ENCODE peak calls at places on chromosome 12, in eight cellular contexts. One of them, this sample, is unnamed.
A peak's percentile ranks its signal among the peaks of the same experiment; 100 is the strongest.

GRCh38 chr12:54571166-54571856 is 17.1 kb downstream of the PPP1R1A start:
- DNase-seq in omental fat pad: no peak
- DNase-seq in tibial nerve: no peak
- DNase-seq in RWPE1: no peak
- DNase-seq in heart left ventricle: no peak
- DNase-seq in WTC11: peak; percentile 54
- DNase-seq in IMR-90: no peak
- DNase-seq in HepG2: no peak
- DNase-seq in this sample: peak; percentile 10

GRCh38 chr12:83784298-83784890 is 1097.7 kb downstream of the TMTC2 start:
- DNase-seq in HepG2: no peak
- DNase-seq in omental fat pad: no peak
- DNase-seq in heart left ventricle: no peak
- DNase-seq in tibial nerve: no peak
- DNase-seq in IMR-90: no peak
- DNase-seq in WTC11: peak; percentile 19
- DNase-seq in RWPE1: no peak
- DNase-seq in this sample: peak; percentile 6

GRCh38 chr12:86663691-86664090 is 407.5 kb upstream of the MGAT4C start:
- DNase-seq in RWPE1: no peak
- DNase-seq in IMR-90: no peak
- DNase-seq in omental fat pad: no peak
- DNase-seq in WTC11: no peak
- DNase-seq in HepG2: no peak
- DNase-seq in heart left ventricle: no peak
- DNase-seq in tibial nerve: no peak
- DNase-seq in this sample: no peak

GRCh38 chr12:46383654-46384450 is 11.3 kb upstream of the SLC38A2 start:
- DNase-seq in WTC11: no peak
- DNase-seq in omental fat pad: peak; percentile 80
- DNase-seq in HepG2: peak; percentile 67
- DNase-seq in IMR-90: peak; percentile 97
- DNase-seq in tibial nerve: peak; percentile 92
- DNase-seq in heart left ventricle: peak; percentile 97
- DNase-seq in RWPE1: peak; percentile 41
- DNase-seq in this sample: peak; percentile 96

GRCh38 chr12:98736352-98737326 is 91.5 kb downstream of the APAF1 start:
- DNase-seq in HepG2: peak; percentile 66
- DNase-seq in tibial nerve: no peak
- DNase-seq in RWPE1: no peak
- DNase-seq in omental fat pad: no peak
- DNase-seq in heart left ventricle: no peak
- DNase-seq in IMR-90: peak; percentile 57
- DNase-seq in WTC11: peak; percentile 25
- DNase-seq in this sample: no peak

GRCh38 chr12:76652402-76652801 is 92.8 kb upstream of the OSBPL8 start:
- DNase-seq in RWPE1: no peak
- DNase-seq in tibial nerve: no peak
- DNase-seq in omental fat pad: no peak
- DNase-seq in IMR-90: no peak
- DNase-seq in heart left ventricle: no peak
- DNase-seq in WTC11: no peak
- DNase-seq in HepG2: no peak
- DNase-seq in this sample: no peak

GRCh38 chr12:51160814-51161459 is 12.0 kb downstream of the TFCP2 start:
- DNase-seq in IMR-90: no peak
- DNase-seq in HepG2: peak; percentile 77
- DNase-seq in heart left ventricle: no peak
- DNase-seq in omental fat pad: no peak
- DNase-seq in RWPE1: no peak
- DNase-seq in tibial nerve: no peak
- DNase-seq in WTC11: no peak
- DNase-seq in this sample: peak; percentile 84

GRCh38 chr12:100573499-100574261 is at the start of gene GAS2L3:
- DNase-seq in WTC11: peak; percentile 92
- DNase-seq in tibial nerve: peak; percentile 89
- DNase-seq in RWPE1: peak; percentile 85
- DNase-seq in heart left ventricle: peak; percentile 94
- DNase-seq in HepG2: peak; percentile 83
- DNase-seq in IMR-90: peak; percentile 79
- DNase-seq in omental fat pad: peak; percentile 78
- DNase-seq in this sample: peak; percentile 74

GRCh38 chr12:89544730-89545184 is 18.9 kb upstream of the POC1B start:
- DNase-seq in WTC11: no peak
- DNase-seq in heart left ventricle: peak; percentile 83
- DNase-seq in tibial nerve: no peak
- DNase-seq in HepG2: no peak
- DNase-seq in omental fat pad: no peak
- DNase-seq in IMR-90: no peak
- DNase-seq in RWPE1: no peak
- DNase-seq in this sample: peak; percentile 36

GRCh38 chr12:53684654-53685220 is 8.9 kb upstream of the ATP5MC2 start:
- DNase-seq in omental fat pad: no peak
- DNase-seq in tibial nerve: no peak
- DNase-seq in IMR-90: no peak
- DNase-seq in RWPE1: no peak
- DNase-seq in heart left ventricle: no peak
- DNase-seq in WTC11: no peak
- DNase-seq in HepG2: no peak
- DNase-seq in this sample: no peak

GRCh38 chr12:131443019-131444000 is 267.6 kb upstream of the SFSWAP start:
- DNase-seq in omental fat pad: no peak
- DNase-seq in RWPE1: no peak
- DNase-seq in heart left ventricle: no peak
- DNase-seq in IMR-90: no peak
- DNase-seq in tibial nerve: no peak
- DNase-seq in HepG2: no peak
- DNase-seq in WTC11: no peak
- DNase-seq in this sample: no peak

GRCh38 chr12:52527121-52527800 is 7.1 kb upstream of the KRT5 start:
- DNase-seq in heart left ventricle: no peak
- DNase-seq in RWPE1: no peak
- DNase-seq in HepG2: no peak
- DNase-seq in omental fat pad: no peak
- DNase-seq in WTC11: no peak
- DNase-seq in IMR-90: no peak
- DNase-seq in tibial nerve: no peak
- DNase-seq in this sample: no peak

GRCh38 chr12:39990122-39991101 is 115.5 kb downstream of the SLC2A13 start:
- DNase-seq in RWPE1: peak; percentile 25
- DNase-seq in IMR-90: peak; percentile 32
- DNase-seq in omental fat pad: peak; percentile 65
- DNase-seq in WTC11: peak; percentile 57
- DNase-seq in heart left ventricle: peak; percentile 52
- DNase-seq in HepG2: peak; percentile 28
- DNase-seq in tibial nerve: peak; percentile 42
- DNase-seq in this sample: peak; percentile 60

GRCh38 chr12:52356031-52356761 is 11.1 kb downstream of the KRT85 start:
- DNase-seq in omental fat pad: no peak
- DNase-seq in tibial nerve: no peak
- DNase-seq in HepG2: no peak
- DNase-seq in heart left ventricle: no peak
- DNase-seq in WTC11: no peak
- DNase-seq in IMR-90: no peak
- DNase-seq in RWPE1: no peak
- DNase-seq in this sample: no peak

GRCh38 chr12:131085816-131086591 is 132.3 kb downstream of the ADGRD1 start:
- DNase-seq in IMR-90: no peak
- DNase-seq in WTC11: no peak
- DNase-seq in omental fat pad: peak; percentile 8
- DNase-seq in tibial nerve: peak; percentile 13
- DNase-seq in RWPE1: no peak
- DNase-seq in heart left ventricle: no peak
- DNase-seq in HepG2: no peak
- DNase-seq in this sample: no peak

GRCh38 chr12:111074559-111074958 is 154.2 kb upstream of the MYL2 start:
- DNase-seq in WTC11: no peak
- DNase-seq in omental fat pad: no peak
- DNase-seq in tibial nerve: no peak
- DNase-seq in heart left ventricle: no peak
- DNase-seq in IMR-90: no peak
- DNase-seq in HepG2: no peak
- DNase-seq in RWPE1: no peak
- DNase-seq in this sample: no peak

GRCh38 chr12:12779529-12779928 is 5.9 kb upstream of the APOLD1 start:
- DNase-seq in tibial nerve: no peak
- DNase-seq in HepG2: peak; percentile 59
- DNase-seq in WTC11: no peak
- DNase-seq in heart left ventricle: no peak
- DNase-seq in IMR-90: peak; percentile 96
- DNase-seq in RWPE1: peak; percentile 63
- DNase-seq in omental fat pad: no peak
- DNase-seq in this sample: peak; percentile 92

GRCh38 chr12:64682572-64683277 is 72.4 kb downstream of the RASSF3 start:
- DNase-seq in WTC11: no peak
- DNase-seq in RWPE1: no peak
- DNase-seq in tibial nerve: no peak
- DNase-seq in omental fat pad: no peak
- DNase-seq in heart left ventricle: peak; percentile 76
- DNase-seq in IMR-90: peak; percentile 93
- DNase-seq in HepG2: no peak
- DNase-seq in this sample: peak; percentile 84

GRCh38 chr12:47547077-47547476 is 158.8 kb downstream of the RPAP3 start:
- DNase-seq in IMR-90: peak; percentile 69
- DNase-seq in omental fat pad: no peak
- DNase-seq in WTC11: no peak
- DNase-seq in tibial nerve: no peak
- DNase-seq in heart left ventricle: no peak
- DNase-seq in HepG2: no peak
- DNase-seq in RWPE1: peak; percentile 50
- DNase-seq in this sample: peak; percentile 66
- TF ChIP-seq CTCF in IMR-90: peak; percentile 69
- TF ChIP-seq CTCF in omental fat pad: no peak
- TF ChIP-seq CTCF in WTC11: no peak
- TF ChIP-seq CTCF in tibial nerve: no peak
- TF ChIP-seq CTCF in heart left ventricle: no peak
- TF ChIP-seq CTCF in HepG2: no peak
- TF ChIP-seq CTCF in RWPE1: no peak
- TF ChIP-seq CTCF in this sample: peak; percentile 66

GRCh38 chr12:78086553-78087362 is 256.1 kb downstream of the NAV3 start:
- DNase-seq in heart left ventricle: no peak
- DNase-seq in WTC11: no peak
- DNase-seq in RWPE1: no peak
- DNase-seq in tibial nerve: no peak
- DNase-seq in HepG2: no peak
- DNase-seq in omental fat pad: no peak
- DNase-seq in IMR-90: peak; percentile 12
- DNase-seq in this sample: no peak
- TF ChIP-seq CTCF in heart left ventricle: no peak
- TF ChIP-seq CTCF in WTC11: no peak
- TF ChIP-seq CTCF in RWPE1: no peak
- TF ChIP-seq CTCF in tibial nerve: no peak
- TF ChIP-seq CTCF in HepG2: no peak
- TF ChIP-seq CTCF in omental fat pad: no peak
- TF ChIP-seq CTCF in IMR-90: no peak
- TF ChIP-seq CTCF in this sample: peak; percentile 29

GRCh38 chr12:32811686-32812392 is 56.1 kb upstream of the YARS2 start:
- DNase-seq in RWPE1: no peak
- DNase-seq in heart left ventricle: no peak
- DNase-seq in omental fat pad: no peak
- DNase-seq in tibial nerve: no peak
- DNase-seq in WTC11: no peak
- DNase-seq in IMR-90: no peak
- DNase-seq in HepG2: no peak
- DNase-seq in this sample: peak; percentile 2

GRCh38 chr12:32804301-32804700 is 48.6 kb upstream of the YARS2 start:
- DNase-seq in tibial nerve: no peak
- DNase-seq in omental fat pad: no peak
- DNase-seq in RWPE1: no peak
- DNase-seq in HepG2: no peak
- DNase-seq in IMR-90: no peak
- DNase-seq in heart left ventricle: no peak
- DNase-seq in WTC11: no peak
- DNase-seq in this sample: no peak

GRCh38 chr12:32809846-32810245 is 54.1 kb upstream of the YARS2 start:
- DNase-seq in RWPE1: no peak
- DNase-seq in tibial nerve: no peak
- DNase-seq in heart left ventricle: no peak
- DNase-seq in WTC11: no peak
- DNase-seq in IMR-90: no peak
- DNase-seq in omental fat pad: no peak
- DNase-seq in HepG2: no peak
- DNase-seq in this sample: no peak

DNA sequence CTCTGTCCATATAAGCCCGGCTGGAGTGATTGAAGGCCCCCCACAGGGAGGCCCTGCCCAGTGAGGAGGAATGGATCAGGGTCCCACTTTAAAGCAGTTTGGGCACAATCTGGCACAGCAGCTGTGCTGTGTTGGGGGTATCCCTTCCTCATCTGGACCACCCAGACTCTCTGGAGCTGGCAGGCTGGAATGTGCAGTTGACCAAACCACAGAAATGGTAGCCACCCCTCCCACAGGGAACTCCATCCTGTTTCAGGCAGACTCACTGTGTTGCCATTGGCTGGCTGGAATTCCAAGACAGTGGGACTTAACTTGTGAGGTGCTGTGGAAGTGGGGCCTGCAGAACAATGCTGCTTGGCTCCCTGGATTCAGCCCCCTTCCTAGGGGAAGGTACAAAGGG is 53.5 kb upstream of the YARS2 start:
- DNase-seq in tibial nerve: no peak
- DNase-seq in RWPE1: no peak
- DNase-seq in omental fat pad: no peak
- DNase-seq in HepG2: no peak
- DNase-seq in IMR-90: no peak
- DNase-seq in heart left ventricle: no peak
- DNase-seq in WTC11: no peak
- DNase-seq in this sample: no peak
- TF ChIP-seq CTCF in tibial nerve: no peak
- TF ChIP-seq CTCF in RWPE1: no peak
- TF ChIP-seq CTCF in omental fat pad: no peak
- TF ChIP-seq CTCF in HepG2: no peak
- TF ChIP-seq CTCF in IMR-90: no peak
- TF ChIP-seq CTCF in heart left ventricle: no peak
- TF ChIP-seq CTCF in WTC11: no peak
- TF ChIP-seq CTCF in this sample: no peak

GRCh38 chr12:109331546-109331945 is 16.2 kb upstream of the MYO1H start:
- DNase-seq in tibial nerve: no peak
- DNase-seq in RWPE1: no peak
- DNase-seq in omental fat pad: no peak
- DNase-seq in heart left ventricle: no peak
- DNase-seq in IMR-90: no peak
- DNase-seq in HepG2: no peak
- DNase-seq in WTC11: no peak
- DNase-seq in this sample: no peak

GRCh38 chr12:109334887-109335286 is 12.8 kb upstream of the MYO1H start:
- DNase-seq in HepG2: no peak
- DNase-seq in heart left ventricle: no peak
- DNase-seq in tibial nerve: no peak
- DNase-seq in IMR-90: no peak
- DNase-seq in omental fat pad: no peak
- DNase-seq in WTC11: no peak
- DNase-seq in RWPE1: no peak
- DNase-seq in this sample: no peak

GRCh38 chr12:109329003-109329402 is 18.7 kb upstream of the MYO1H start:
- DNase-seq in tibial nerve: no peak
- DNase-seq in RWPE1: no peak
- DNase-seq in HepG2: no peak
- DNase-seq in IMR-90: no peak
- DNase-seq in WTC11: no peak
- DNase-seq in heart left ventricle: no peak
- DNase-seq in omental fat pad: no peak
- DNase-seq in this sample: no peak

GRCh38 chr12:109329710-109330109 is 18.0 kb upstream of the MYO1H start:
- DNase-seq in omental fat pad: no peak
- DNase-seq in WTC11: no peak
- DNase-seq in tibial nerve: no peak
- DNase-seq in RWPE1: no peak
- DNase-seq in IMR-90: no peak
- DNase-seq in HepG2: no peak
- DNase-seq in heart left ventricle: no peak
- DNase-seq in this sample: no peak

GRCh38 chr12:109330282-109330681 is 17.4 kb upstream of the MYO1H start:
- DNase-seq in WTC11: no peak
- DNase-seq in tibial nerve: no peak
- DNase-seq in RWPE1: no peak
- DNase-seq in IMR-90: no peak
- DNase-seq in heart left ventricle: no peak
- DNase-seq in omental fat pad: no peak
- DNase-seq in HepG2: no peak
- DNase-seq in this sample: no peak
- TF ChIP-seq CTCF in WTC11: no peak
- TF ChIP-seq CTCF in tibial nerve: no peak
- TF ChIP-seq CTCF in RWPE1: no peak
- TF ChIP-seq CTCF in IMR-90: no peak
- TF ChIP-seq CTCF in heart left ventricle: no peak
- TF ChIP-seq CTCF in omental fat pad: no peak
- TF ChIP-seq CTCF in HepG2: no peak
- TF ChIP-seq CTCF in this sample: no peak